ENCODE peak calls at places on chromosomes 5 and 9, in seven cellular contexts. O, P, E, H, T, Q and Z are unnamed samples.

GRCh38 chr5:127011151-127011550 is 19.2 kb downstream of the MARCHF3 start:
- DNase-seq in O (peak; percentile 99), Q (no peak), T (no peak), E (no peak), H (peak; percentile 84), P (no peak), Z (no peak)

GRCh38 chr5:135557034-135557838 is 21.5 kb upstream of the NEUROG1 start:
- DNase-seq in Q (no peak), P (no peak), E (no peak), T (no peak), H (no peak), O (no peak), Z (no peak)

GRCh38 chr9:117707561-117707960 is 3.4 kb downstream of the TLR4 start:
- DNase-seq in E (no peak), H (no peak), P (no peak), Q (no peak), T (no peak), O (no peak), Z (no peak)

GRCh38 chr9:82940386-82940785 is 122.6 kb downstream of the RASEF start:
- DNase-seq in O (no peak), H (no peak), P (no peak), E (no peak), T (no peak), Q (no peak), Z (no peak)

GRCh38 chr9:125444956-125445506 is 183.4 kb downstream of the GAPVD1 start:
- DNase-seq in H (no peak), Q (no peak), E (no peak), O (no peak), P (no peak), T (no peak), Z (no peak)

GRCh38 chr9:2657427-2657826 is 35.8 kb downstream of the VLDLR start:
- DNase-seq in O (no peak), T (no peak), H (no peak), E (no peak), P (no peak), Q (no peak), Z (no peak)

GRCh38 chr5:59198832-59199231 is 616.0 kb downstream of the RAB3C start:
- DNase-seq in O (no peak), P (no peak), Q (no peak), T (no peak), E (no peak), H (no peak), Z (no peak)

GRCh38 chr5:79886456-79886855 is 104.6 kb downstream of the MTX3 start:
- DNase-seq in O (no peak), H (no peak), T (no peak), P (no peak), Q (no peak), E (no peak), Z (no peak)

GRCh38 chr9:78369644-78370219 is 72.8 kb downstream of the PSAT1 start:
- DNase-seq in O (peak; percentile 53), P (peak; percentile 54), E (no peak), T (peak; percentile 3), Q (peak; percentile 76), H (peak; percentile 42), Z (peak; percentile 92)

GRCh38 chr5:83025690-83026472 is 51.3 kb downstream of the TMEM167A start:
- DNase-seq in T (no peak), P (no peak), Q (no peak), O (no peak), H (no peak), E (no peak), Z (no peak)

GRCh38 chr5:120516799-120517198 is 52.7 kb downstream of the PRR16 start:
- DNase-seq in P (no peak), E (no peak), H (peak; percentile 37), T (no peak), O (peak; percentile 82), Q (no peak), Z (no peak)

GRCh38 chr9:28212979-28213378 is 639.7 kb upstream of the C9orf72 start:
- DNase-seq in O (peak; percentile 87), Q (no peak), P (no peak), E (no peak), T (no peak), H (peak; percentile 78), Z (no peak)

GRCh38 chr9:37706290-37706689 is 47.3 kb upstream of the TRMT10B start:
- DNase-seq in E (no peak), P (no peak), O (peak; percentile 55), T (no peak), Q (no peak), H (peak; percentile 69), Z (no peak)

GRCh38 chr9:29432191-29432590 is 1858.9 kb upstream of the C9orf72 start:
- DNase-seq in O (no peak), Q (no peak), T (no peak), E (no peak), P (no peak), H (no peak), Z (no peak)

GRCh38 chr9:33041459-33042188 is 16.6 kb downstream of the DNAJA1 start:
- DNase-seq in T (no peak), O (no peak), Q (no peak), E (no peak), H (no peak), P (no peak), Z (no peak)

GRCh38 chr5:90418214-90418613 is 8.7 kb upstream of the CETN3 start:
- DNase-seq in O (no peak), Q (no peak), T (no peak), H (no peak), E (no peak), P (no peak), Z (no peak)

GRCh38 chr5:157800109-157800508 is 56.6 kb downstream of the LSM11 start:
- DNase-seq in Q (no peak), H (no peak), O (no peak), E (no peak), P (no peak), T (no peak), Z (no peak)

GRCh38 chr5:25025836-25026235 is 381.1 kb upstream of the CDH10 start:
- DNase-seq in H (no peak), P (no peak), E (no peak), Q (no peak), O (no peak), T (no peak), Z (no peak)

GRCh38 chr5:137098663-137099062 is 400.5 kb downstream of the SPOCK1 start:
- DNase-seq in T (no peak), H (no peak), P (no peak), E (no peak), Q (no peak), O (no peak), Z (no peak)

GRCh38 chr5:107926121-107926520 is 255.4 kb upstream of the EFNA5 start:
- DNase-seq in Q (no peak), H (no peak), E (no peak), T (no peak), P (no peak), O (no peak), Z (no peak)

GRCh38 chr5:91332267-91333044 is 50.7 kb downstream of the ARRDC3 start:
- DNase-seq in Q (no peak), O (peak; percentile 88), E (no peak), P (no peak), T (no peak), H (peak; percentile 34), Z (no peak)

GRCh38 chr9:137311171-137311970 is 9.3 kb upstream of the NRARP start:
- DNase-seq in T (no peak), H (peak; percentile 95), P (peak; percentile 96), E (peak; percentile 75), Q (peak; percentile 92), O (no peak), Z (no peak)

GRCh38 chr9:137311971-137312851 is 10.1 kb upstream of the NRARP start:
- DNase-seq in H (peak; percentile 40), P (peak; percentile 87), O (no peak), E (peak; percentile 74), Q (peak; percentile 70), T (no peak), Z (no peak)

GRCh38 chr9:137313326-137313920 is 11.4 kb upstream of the NRARP start:
- DNase-seq in H (no peak), P (peak; percentile 19), E (peak; percentile 60), T (no peak), Q (peak; percentile 44), O (no peak), Z (no peak)

GRCh38 chr9:137313956-137314560 is 12.0 kb upstream of the NRARP start:
- DNase-seq in H (no peak), P (peak; percentile 21), Q (peak; percentile 37), E (peak; percentile 61), T (no peak), O (no peak), Z (no peak)

DNA sequence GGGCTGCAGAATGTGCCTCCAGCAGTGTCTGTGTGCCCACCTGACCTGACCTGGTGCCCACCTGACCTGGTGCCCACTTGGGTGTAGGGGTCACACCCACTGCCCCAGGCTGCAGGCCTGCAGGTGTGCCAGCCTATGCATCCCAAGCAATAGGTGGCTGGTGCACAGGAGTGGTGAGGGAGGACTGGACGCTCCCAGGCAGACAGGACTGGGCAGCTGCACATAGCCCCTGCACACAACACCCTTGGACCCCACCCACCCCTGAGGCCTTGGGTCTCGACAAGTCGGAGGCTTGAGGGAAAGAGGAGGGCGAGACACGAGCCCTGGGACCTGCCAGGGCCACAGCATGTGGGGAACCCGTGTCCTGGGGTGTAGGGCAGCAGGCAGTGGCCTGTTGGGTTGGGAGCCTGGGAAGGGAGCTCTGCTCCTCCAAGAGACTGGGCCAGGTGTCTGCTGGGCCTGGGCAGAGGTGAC is 10.8 kb upstream of the NRARP start:
- DNase-seq in H (no peak), Q (peak; percentile 45), O (no peak), P (peak; percentile 38), E (peak; percentile 68), T (no peak), Z (no peak)
- H3K36me3 ChIP-seq in H (no peaks in the 10 kb centered on the region), Q (no peaks in the 10 kb centered on the region), O (no peaks in the 10 kb centered on the region), P (no peaks in the 10 kb centered on the region), E (no peaks in the 10 kb centered on the region), T (no peaks in the 10 kb centered on the region), Z (no peaks in the 10 kb centered on the region)

GRCh38 chr5:94627191-94627590 is 8.7 kb downstream of the SLF1 start:
- DNase-seq in O (no peak), E (no peak), Q (no peak), P (no peak), H (no peak), T (no peak), Z (no peak)

GRCh38 chr5:94632024-94632423 is 13.6 kb downstream of the SLF1 start:
- DNase-seq in T (no peak), Q (no peak), E (no peak), O (peak; percentile 19), H (no peak), P (no peak), Z (no peak)
- H3K9me3 ChIP-seq in T (no peaks in the 10 kb centered on the region), Q (no peaks in the 10 kb centered on the region), E (no peaks in the 10 kb centered on the region), O (no peaks in the 10 kb centered on the region), H (no peaks in the 10 kb centered on the region), P (no peaks in the 10 kb centered on the region), Z (no peaks in the 10 kb centered on the region)

DNA sequence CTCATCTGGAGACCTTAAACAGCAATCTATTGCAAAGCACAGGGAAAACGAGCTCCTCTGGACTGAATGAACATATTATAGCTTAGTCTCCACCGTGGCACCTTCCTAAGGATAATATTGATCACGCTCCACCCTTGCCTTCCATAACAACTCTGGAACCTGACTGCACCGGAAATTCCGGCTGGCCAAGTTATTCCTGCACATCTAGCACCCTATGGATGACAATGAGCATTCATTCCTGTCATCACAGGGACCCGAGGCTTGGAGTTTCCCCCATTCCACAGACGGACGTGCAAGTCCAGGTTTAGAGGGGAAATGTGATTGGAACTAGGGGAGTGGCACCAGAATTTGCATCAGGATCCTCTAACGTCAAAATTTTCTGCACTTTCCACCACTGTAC is 27.5 kb downstream of the STK10 start:
- DNase-seq in E (no peak), O (no peak), P (no peak), H (no peak), Q (no peak), T (no peak), Z (no peak)
- H3K4me1 ChIP-seq in E (peaks cover 19% of the 10 kb centered on the region), O (peaks cover 10% of the 10 kb centered on the region), P (no peaks in the 10 kb centered on the region), H (peaks cover 12% of the 10 kb centered on the region), Q (peaks cover 7% of the 10 kb centered on the region), T (peaks cover 43% of the 10 kb centered on the region), Z (peaks cover 38% of the 10 kb centered on the region)

GRCh38 chr9:134049772-134050588 is 17.8 kb downstream of the BRD3 start:
- DNase-seq in O (no peak), Q (peak; percentile 73), P (no peak), H (no peak), T (no peak), E (no peak), Z (no peak)
- H3K36me3 ChIP-seq in O (peaks cover 20% of the 10 kb centered on the region), Q (peaks cover 3% of the 10 kb centered on the region), P (peaks cover 68% of the 10 kb centered on the region), H (no peaks in the 10 kb centered on the region), T (peaks cover 85% of the 10 kb centered on the region), E (peaks cover 84% of the 10 kb centered on the region), Z (no peaks in the 10 kb centered on the region)